ENCODE peak calls at places on chromosomes 12 and 14, in eight cellular contexts. One of them, this sample, is unnamed.

GRCh38 chr14:56189306-56189705 is 71.1 kb downstream of the PELI2 start:
- DNase-seq in heart right ventricle: no peak
- DNase-seq in fibroblast of lung: peak; percentile 85
- DNase-seq in pancreas: no peak
- DNase-seq in cardiac muscle cell: peak; percentile 70
- DNase-seq in mammary epithelial cell: peak; percentile 81
- DNase-seq in brain microvascular endothelial cell: no peak
- DNase-seq in CD8-positive, alpha-beta T cell: no peak
- DNase-seq in this sample: peak; percentile 32

GRCh38 chr14:101562659-101563351 is 1.5 kb downstream of the DIO3 start:
- DNase-seq in CD8-positive, alpha-beta T cell: no peak
- DNase-seq in heart right ventricle: no peak
- DNase-seq in brain microvascular endothelial cell: no peak
- DNase-seq in fibroblast of lung: no peak
- DNase-seq in cardiac muscle cell: no peak
- DNase-seq in pancreas: peak; percentile 28
- DNase-seq in mammary epithelial cell: no peak
- DNase-seq in this sample: no peak

GRCh38 chr12:40733871-40734270 is 41.6 kb downstream of the CNTN1 start:
- DNase-seq in pancreas: no peak
- DNase-seq in cardiac muscle cell: no peak
- DNase-seq in heart right ventricle: no peak
- DNase-seq in mammary epithelial cell: no peak
- DNase-seq in fibroblast of lung: no peak
- DNase-seq in CD8-positive, alpha-beta T cell: no peak
- DNase-seq in brain microvascular endothelial cell: no peak
- DNase-seq in this sample: peak; percentile 28

GRCh38 chr14:75280448-75280830 is 1.8 kb downstream of the FOS start:
- DNase-seq in heart right ventricle: no peak
- DNase-seq in pancreas: no peak
- DNase-seq in brain microvascular endothelial cell: no peak
- DNase-seq in cardiac muscle cell: no peak
- DNase-seq in fibroblast of lung: peak; percentile 34
- DNase-seq in mammary epithelial cell: no peak
- DNase-seq in CD8-positive, alpha-beta T cell: no peak
- DNase-seq in this sample: no peak

GRCh38 chr12:27937768-27938167 is 34.8 kb downstream of the PTHLH start:
- DNase-seq in fibroblast of lung: peak; percentile 8
- DNase-seq in pancreas: no peak
- DNase-seq in CD8-positive, alpha-beta T cell: no peak
- DNase-seq in brain microvascular endothelial cell: no peak
- DNase-seq in mammary epithelial cell: no peak
- DNase-seq in heart right ventricle: no peak
- DNase-seq in cardiac muscle cell: peak; percentile 56
- DNase-seq in this sample: no peak

GRCh38 chr14:32453857-32454810 is 125.0 kb downstream of the AKAP6 start:
- DNase-seq in CD8-positive, alpha-beta T cell: no peak
- DNase-seq in brain microvascular endothelial cell: no peak
- DNase-seq in fibroblast of lung: no peak
- DNase-seq in cardiac muscle cell: no peak
- DNase-seq in heart right ventricle: no peak
- DNase-seq in mammary epithelial cell: peak; percentile 21
- DNase-seq in pancreas: no peak
- DNase-seq in this sample: no peak

GRCh38 chr14:58280954-58281787 is 17.2 kb upstream of the ARID4A start:
- DNase-seq in mammary epithelial cell: peak; percentile 88
- DNase-seq in cardiac muscle cell: peak; percentile 95
- DNase-seq in brain microvascular endothelial cell: peak; percentile 93
- DNase-seq in pancreas: no peak
- DNase-seq in heart right ventricle: peak; percentile 65
- DNase-seq in CD8-positive, alpha-beta T cell: peak; percentile 25
- DNase-seq in fibroblast of lung: peak; percentile 91
- DNase-seq in this sample: peak; percentile 89

GRCh38 chr12:125453751-125454150 is 388.5 kb downstream of the AACS start:
- DNase-seq in fibroblast of lung: no peak
- DNase-seq in brain microvascular endothelial cell: no peak
- DNase-seq in cardiac muscle cell: no peak
- DNase-seq in pancreas: no peak
- DNase-seq in heart right ventricle: no peak
- DNase-seq in CD8-positive, alpha-beta T cell: no peak
- DNase-seq in mammary epithelial cell: no peak
- DNase-seq in this sample: no peak

GRCh38 chr12:107131832-107132616 is 38.7 kb upstream of the CRY1 start:
- DNase-seq in heart right ventricle: peak; percentile 14
- DNase-seq in fibroblast of lung: peak; percentile 70
- DNase-seq in CD8-positive, alpha-beta T cell: no peak
- DNase-seq in mammary epithelial cell: peak; percentile 53
- DNase-seq in cardiac muscle cell: peak; percentile 71
- DNase-seq in brain microvascular endothelial cell: peak; percentile 44
- DNase-seq in pancreas: no peak
- DNase-seq in this sample: peak; percentile 76

GRCh38 chr14:102323102-102323501 is 3.6 kb downstream of the ZNF839 start:
- DNase-seq in brain microvascular endothelial cell: peak; percentile 79
- DNase-seq in mammary epithelial cell: peak; percentile 72
- DNase-seq in CD8-positive, alpha-beta T cell: no peak
- DNase-seq in heart right ventricle: peak; percentile 43
- DNase-seq in pancreas: no peak
- DNase-seq in fibroblast of lung: peak; percentile 86
- DNase-seq in cardiac muscle cell: peak; percentile 90
- DNase-seq in this sample: peak; percentile 86

GRCh38 chr14:90440592-90440991 is 43.8 kb downstream of the CALM1 start:
- DNase-seq in heart right ventricle: no peak
- DNase-seq in mammary epithelial cell: no peak
- DNase-seq in fibroblast of lung: no peak
- DNase-seq in CD8-positive, alpha-beta T cell: no peak
- DNase-seq in cardiac muscle cell: no peak
- DNase-seq in brain microvascular endothelial cell: no peak
- DNase-seq in pancreas: no peak
- DNase-seq in this sample: no peak

GRCh38 chr14:90439874-90440442 is 43.1 kb downstream of the CALM1 start:
- DNase-seq in pancreas: no peak
- DNase-seq in mammary epithelial cell: peak; percentile 13
- DNase-seq in brain microvascular endothelial cell: no peak
- DNase-seq in cardiac muscle cell: no peak
- DNase-seq in fibroblast of lung: no peak
- DNase-seq in heart right ventricle: no peak
- DNase-seq in CD8-positive, alpha-beta T cell: no peak
- DNase-seq in this sample: peak; percentile 62

GRCh38 chr14:90434370-90435020 is 37.7 kb downstream of the CALM1 start:
- DNase-seq in CD8-positive, alpha-beta T cell: no peak
- DNase-seq in brain microvascular endothelial cell: no peak
- DNase-seq in heart right ventricle: no peak
- DNase-seq in mammary epithelial cell: no peak
- DNase-seq in cardiac muscle cell: no peak
- DNase-seq in pancreas: no peak
- DNase-seq in fibroblast of lung: no peak
- DNase-seq in this sample: no peak

GRCh38 chr14:90443161-90444076 is 46.6 kb downstream of the CALM1 start:
- DNase-seq in mammary epithelial cell: peak; percentile 56
- DNase-seq in fibroblast of lung: no peak
- DNase-seq in heart right ventricle: no peak
- DNase-seq in brain microvascular endothelial cell: no peak
- DNase-seq in CD8-positive, alpha-beta T cell: no peak
- DNase-seq in cardiac muscle cell: no peak
- DNase-seq in pancreas: no peak
- DNase-seq in this sample: peak; percentile 60

GRCh38 chr14:90438841-90439240 is 42.0 kb downstream of the CALM1 start:
- DNase-seq in cardiac muscle cell: no peak
- DNase-seq in mammary epithelial cell: no peak
- DNase-seq in heart right ventricle: no peak
- DNase-seq in CD8-positive, alpha-beta T cell: no peak
- DNase-seq in pancreas: no peak
- DNase-seq in brain microvascular endothelial cell: no peak
- DNase-seq in fibroblast of lung: no peak
- DNase-seq in this sample: no peak
- H3K27ac ChIP-seq in cardiac muscle cell: no peak overlapping the region
- H3K27ac ChIP-seq in mammary epithelial cell: no peak overlapping the region
- H3K27ac ChIP-seq in heart right ventricle: no peak overlapping the region
- H3K27ac ChIP-seq in CD8-positive, alpha-beta T cell: no peak overlapping the region
- H3K27ac ChIP-seq in pancreas: no peak overlapping the region
- H3K27ac ChIP-seq in brain microvascular endothelial cell: no peak overlapping the region
- H3K27ac ChIP-seq in fibroblast of lung: no peak overlapping the region
- H3K27ac ChIP-seq in this sample: no peak overlapping the region

DNA sequence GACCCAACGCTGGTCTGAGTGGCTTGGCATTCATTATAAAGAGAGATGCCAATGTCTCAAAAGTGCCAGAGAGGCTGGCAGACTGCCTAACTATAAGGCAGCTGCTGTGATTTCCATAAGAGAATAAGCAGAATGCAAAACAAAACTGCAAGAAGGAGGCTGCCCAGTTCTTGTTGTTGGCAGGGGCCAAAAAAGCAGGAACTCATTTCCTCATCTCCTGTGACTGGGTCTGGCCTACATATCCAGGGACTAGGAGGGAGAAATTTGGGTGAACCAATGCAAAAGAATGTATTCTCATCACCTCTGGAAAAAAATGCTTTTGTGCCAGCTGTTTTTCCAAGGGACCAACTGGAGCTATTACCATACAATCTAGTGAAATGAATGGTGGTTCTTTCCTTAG is 13.6 kb upstream of the HOXC13 start:
- DNase-seq in fibroblast of lung: no peak
- DNase-seq in heart right ventricle: no peak
- DNase-seq in CD8-positive, alpha-beta T cell: no peak
- DNase-seq in mammary epithelial cell: no peak
- DNase-seq in brain microvascular endothelial cell: no peak
- DNase-seq in pancreas: no peak
- DNase-seq in cardiac muscle cell: no peak
- DNase-seq in this sample: no peak
- H3K27me3 ChIP-seq in fibroblast of lung: peaks cover 50% of the 10 kb centered on the region
- H3K27me3 ChIP-seq in heart right ventricle: peaks cover 99% of the 10 kb centered on the region
- H3K27me3 ChIP-seq in CD8-positive, alpha-beta T cell: peaks cover 50% of the 10 kb centered on the region
- H3K27me3 ChIP-seq in mammary epithelial cell: peaks cover 30% of the 10 kb centered on the region
- H3K27me3 ChIP-seq in brain microvascular endothelial cell: peaks cover 60% of the 10 kb centered on the region
- H3K27me3 ChIP-seq in pancreas: peaks cover 3% of the 10 kb centered on the region
- H3K27me3 ChIP-seq in cardiac muscle cell: peaks cover 100% of the 10 kb centered on the region
- H3K27me3 ChIP-seq in this sample: peaks cover 36% of the 10 kb centered on the region

DNA sequence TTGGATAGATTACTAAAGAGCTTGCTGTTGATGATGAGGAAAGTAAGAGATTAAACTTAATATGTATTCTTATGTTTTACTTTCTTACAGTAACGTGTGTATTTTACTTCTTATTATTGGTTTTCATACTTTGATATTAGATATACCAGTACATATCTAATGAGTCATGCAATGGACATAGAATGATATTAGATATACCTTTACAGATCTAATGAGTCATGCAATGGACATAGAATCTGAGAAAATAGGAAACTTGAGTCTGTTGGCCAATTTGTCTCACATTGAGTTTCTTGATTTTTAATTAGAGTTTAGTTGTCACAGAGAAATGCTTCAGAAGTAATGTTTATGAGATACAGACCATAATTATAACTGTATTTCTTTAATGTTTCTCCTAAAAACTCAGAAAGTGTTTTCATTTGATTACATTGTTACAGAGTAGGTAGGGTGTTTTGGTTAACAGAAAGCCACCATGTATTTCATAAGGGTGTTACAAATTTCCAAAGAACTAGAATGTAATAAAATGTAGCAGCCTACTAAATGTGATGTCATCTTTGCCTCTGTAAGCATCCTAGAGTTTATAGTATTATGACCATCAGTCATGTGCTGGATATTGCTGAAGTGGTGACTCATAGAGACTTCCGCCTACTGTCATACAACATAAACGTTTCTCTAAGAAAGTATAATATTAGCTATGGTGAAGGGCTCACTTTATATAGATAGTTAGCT is 3.0 kb downstream of the GAS2L3 start:
- DNase-seq in brain microvascular endothelial cell: peak; percentile 78
- DNase-seq in CD8-positive, alpha-beta T cell: no peak
- DNase-seq in fibroblast of lung: peak; percentile 91
- DNase-seq in mammary epithelial cell: peak; percentile 86
- DNase-seq in heart right ventricle: no peak
- DNase-seq in pancreas: no peak
- DNase-seq in cardiac muscle cell: peak; percentile 83
- DNase-seq in this sample: peak; percentile 64
- H3K27ac ChIP-seq in brain microvascular endothelial cell: peak overlapping the region; percentile 10
- H3K27ac ChIP-seq in CD8-positive, alpha-beta T cell: no peak overlapping the region
- H3K27ac ChIP-seq in fibroblast of lung: peak overlapping the region; percentile 59
- H3K27ac ChIP-seq in mammary epithelial cell: peak overlapping the region; percentile 76
- H3K27ac ChIP-seq in heart right ventricle: no peak overlapping the region
- H3K27ac ChIP-seq in pancreas: no peak overlapping the region
- H3K27ac ChIP-seq in cardiac muscle cell: no peak overlapping the region
- H3K27ac ChIP-seq in this sample: no peak overlapping the region

DNA sequence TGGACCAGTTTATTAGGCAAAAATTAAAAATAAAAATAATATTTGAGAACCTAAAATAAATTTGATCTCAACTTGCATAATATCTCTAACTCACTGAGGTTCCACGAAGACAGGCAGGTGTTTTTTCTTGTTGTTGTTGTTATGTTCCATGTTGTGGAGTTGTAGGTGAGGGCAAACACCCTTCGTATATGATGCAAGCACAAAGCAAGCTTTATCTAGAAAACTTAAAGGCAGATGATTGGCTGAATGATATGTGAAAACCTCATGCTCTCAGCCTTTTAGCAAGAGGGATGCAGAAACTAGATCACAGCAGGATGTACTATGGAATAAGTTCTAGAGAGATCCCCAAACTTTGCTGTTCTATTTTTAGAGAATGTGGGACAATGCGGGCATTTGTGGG is 502.7 kb downstream of the ETNK1 start:
- DNase-seq in mammary epithelial cell: no peak
- DNase-seq in brain microvascular endothelial cell: no peak
- DNase-seq in heart right ventricle: no peak
- DNase-seq in fibroblast of lung: no peak
- DNase-seq in pancreas: no peak
- DNase-seq in CD8-positive, alpha-beta T cell: no peak
- DNase-seq in cardiac muscle cell: no peak
- DNase-seq in this sample: no peak
- H3K27me3 ChIP-seq in mammary epithelial cell: no peaks in the 10 kb centered on the region
- H3K27me3 ChIP-seq in brain microvascular endothelial cell: no peaks in the 10 kb centered on the region
- H3K27me3 ChIP-seq in heart right ventricle: no peaks in the 10 kb centered on the region
- H3K27me3 ChIP-seq in fibroblast of lung: no peaks in the 10 kb centered on the region
- H3K27me3 ChIP-seq in pancreas: no peaks in the 10 kb centered on the region
- H3K27me3 ChIP-seq in CD8-positive, alpha-beta T cell: no peaks in the 10 kb centered on the region
- H3K27me3 ChIP-seq in cardiac muscle cell: no peaks in the 10 kb centered on the region
- H3K27me3 ChIP-seq in this sample: no peaks in the 10 kb centered on the region

DNA sequence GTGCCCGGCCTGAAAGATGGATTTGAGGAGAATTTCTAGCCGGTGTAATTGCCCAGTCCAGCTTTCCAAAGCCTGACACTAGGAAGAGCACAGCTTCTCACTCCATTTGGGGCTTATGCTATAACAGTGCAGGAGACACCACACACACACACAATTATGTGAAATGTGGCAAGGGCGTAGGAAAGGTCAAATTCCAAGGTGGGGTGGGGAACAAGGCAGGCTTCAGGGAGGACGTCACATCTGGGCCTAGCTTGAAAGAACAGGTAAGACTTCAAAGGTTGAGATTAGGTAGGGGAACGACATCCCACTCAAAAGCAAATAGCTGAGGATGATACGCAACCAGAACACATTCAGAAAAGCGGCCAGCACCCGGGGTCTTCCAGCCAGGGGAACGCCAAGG is 11.6 kb downstream of the RAB35 start:
- DNase-seq in heart right ventricle: no peak
- DNase-seq in pancreas: no peak
- DNase-seq in fibroblast of lung: no peak
- DNase-seq in mammary epithelial cell: no peak
- DNase-seq in cardiac muscle cell: no peak
- DNase-seq in CD8-positive, alpha-beta T cell: no peak
- DNase-seq in brain microvascular endothelial cell: no peak
- DNase-seq in this sample: no peak
- H3K27ac ChIP-seq in heart right ventricle: no peak overlapping the region
- H3K27ac ChIP-seq in pancreas: no peak overlapping the region
- H3K27ac ChIP-seq in fibroblast of lung: no peak overlapping the region
- H3K27ac ChIP-seq in mammary epithelial cell: no peak overlapping the region
- H3K27ac ChIP-seq in cardiac muscle cell: no peak overlapping the region
- H3K27ac ChIP-seq in CD8-positive, alpha-beta T cell: no peak overlapping the region
- H3K27ac ChIP-seq in brain microvascular endothelial cell: no peak overlapping the region
- H3K27ac ChIP-seq in this sample: no peak overlapping the region